ENCODE peak calls at places on chromosomes 3 and 15, in four cellular contexts. One of them, this sample, is unnamed.

GRCh38 chr3:13581485-13582365 is 32.8 kb downstream of the FBLN2 start:
- DNase-seq in heart right ventricle: no peak
- DNase-seq in cardiac fibroblast: no peak
- DNase-seq in AG04449: no peak
- DNase-seq in this sample: no peak

GRCh38 chr3:52784021-52784621 is 6.7 kb downstream of the ITIH1 start:
- DNase-seq in heart right ventricle: no peak
- DNase-seq in cardiac fibroblast: no peak
- DNase-seq in AG04449: no peak
- DNase-seq in this sample: no peak

GRCh38 chr15:25051399-25052154 is 96.8 kb downstream of the SNRPN start:
- DNase-seq in heart right ventricle: peak; percentile 2
- DNase-seq in cardiac fibroblast: no peak
- DNase-seq in AG04449: no peak
- DNase-seq in this sample: no peak

GRCh38 chr3:15215996-15216395 is 9.9 kb downstream of the CAPN7 start:
- DNase-seq in heart right ventricle: no peak
- DNase-seq in cardiac fibroblast: peak; percentile 12
- DNase-seq in AG04449: no peak
- DNase-seq in this sample: no peak

GRCh38 chr3:143783856-143784370 is 64.4 kb downstream of the SLC9A9 start:
- DNase-seq in heart right ventricle: no peak
- DNase-seq in cardiac fibroblast: no peak
- DNase-seq in AG04449: no peak
- DNase-seq in this sample: no peak

GRCh38 chr15:51403072-51403878 is 61.8 kb downstream of the GLDN start:
- DNase-seq in heart right ventricle: no peak
- DNase-seq in cardiac fibroblast: peak; percentile 66
- DNase-seq in AG04449: no peak
- DNase-seq in this sample: peak; percentile 50

GRCh38 chr3:72535789-72536188 is 312.5 kb downstream of the SHQ1 start:
- DNase-seq in heart right ventricle: peak; percentile 14
- DNase-seq in cardiac fibroblast: no peak
- DNase-seq in AG04449: no peak
- DNase-seq in this sample: no peak

GRCh38 chr3:30644615-30645014 is 38.2 kb downstream of the TGFBR2 start:
- DNase-seq in heart right ventricle: peak; percentile 68
- DNase-seq in cardiac fibroblast: peak; percentile 86
- DNase-seq in AG04449: no peak
- DNase-seq in this sample: peak; percentile 60

GRCh38 chr3:59839810-59840515 is 790.1 kb upstream of the CFAP20DC start:
- DNase-seq in heart right ventricle: no peak
- DNase-seq in cardiac fibroblast: no peak
- DNase-seq in AG04449: no peak
- DNase-seq in this sample: no peak

GRCh38 chr3:38479431-38480092 is 16.6 kb upstream of the EXOG start:
- DNase-seq in heart right ventricle: peak; percentile 67
- DNase-seq in cardiac fibroblast: peak; percentile 77
- DNase-seq in AG04449: no peak
- DNase-seq in this sample: peak; percentile 65

GRCh38 chr3:86982883-86983282 is 8.1 kb downstream of the VGLL3 start:
- DNase-seq in heart right ventricle: no peak
- DNase-seq in cardiac fibroblast: peak; percentile 94
- DNase-seq in AG04449: peak; percentile 70
- DNase-seq in this sample: no peak

GRCh38 chr3:70000028-70000410 is 486 bp downstream of the SAMMSON start:
- DNase-seq in heart right ventricle: no peak
- DNase-seq in cardiac fibroblast: no peak
- DNase-seq in AG04449: no peak
- DNase-seq in this sample: no peak

GRCh38 chr15:31975446-31976229 is 54.7 kb upstream of the CHRNA7 start:
- DNase-seq in heart right ventricle: no peak
- DNase-seq in cardiac fibroblast: peak; percentile 7
- DNase-seq in AG04449: no peak
- DNase-seq in this sample: no peak

GRCh38 chr3:127817331-127817821 is 4.9 kb downstream of the MGLL start:
- DNase-seq in heart right ventricle: no peak
- DNase-seq in cardiac fibroblast: peak; percentile 92
- DNase-seq in AG04449: no peak
- DNase-seq in this sample: peak; percentile 96

GRCh38 chr3:47404955-47405790 is 24.4 kb downstream of the PTPN23 start:
- DNase-seq in heart right ventricle: no peak
- DNase-seq in cardiac fibroblast: peak; percentile 14
- DNase-seq in AG04449: no peak
- DNase-seq in this sample: no peak

GRCh38 chr3:186461141-186461540 is 83.0 kb downstream of the CRYGS start:
- DNase-seq in heart right ventricle: no peak
- DNase-seq in cardiac fibroblast: peak; percentile 77
- DNase-seq in AG04449: peak; percentile 17
- DNase-seq in this sample: peak; percentile 85

GRCh38 chr3:111717601-111718000 is 122.5 kb upstream of the ZBED2 start:
- DNase-seq in heart right ventricle: peak; percentile 77
- DNase-seq in cardiac fibroblast: peak; percentile 92
- DNase-seq in AG04449: peak; percentile 57
- DNase-seq in this sample: peak; percentile 89

GRCh38 chr3:120680193-120680894 is 1.7 kb downstream of the HGD start:
- DNase-seq in heart right ventricle: no peak
- DNase-seq in cardiac fibroblast: no peak
- DNase-seq in AG04449: no peak
- DNase-seq in this sample: no peak

GRCh38 chr15:85974742-85975141 is 104.9 kb upstream of the AGBL1 start:
- DNase-seq in heart right ventricle: no peak
- DNase-seq in cardiac fibroblast: no peak
- DNase-seq in AG04449: no peak
- DNase-seq in this sample: no peak

GRCh38 chr3:43818229-43818628 is 127.5 kb downstream of the ABHD5 start:
- DNase-seq in heart right ventricle: no peak
- DNase-seq in cardiac fibroblast: no peak
- DNase-seq in AG04449: no peak
- DNase-seq in this sample: no peak

GRCh38 chr3:186166036-186166435 is 57.1 kb upstream of the ETV5 start:
- DNase-seq in heart right ventricle: no peak
- DNase-seq in cardiac fibroblast: no peak
- DNase-seq in AG04449: no peak
- DNase-seq in this sample: no peak

GRCh38 chr15:69666921-69667811 is 214.5 kb downstream of the RPLP1 start:
- DNase-seq in heart right ventricle: peak; percentile 13
- DNase-seq in cardiac fibroblast: no peak
- DNase-seq in AG04449: no peak
- DNase-seq in this sample: no peak

GRCh38 chr3:172808969-172809546 is 58.5 kb downstream of the ECT2 start:
- DNase-seq in heart right ventricle: no peak
- DNase-seq in cardiac fibroblast: peak; percentile 71
- DNase-seq in AG04449: peak; percentile 21
- DNase-seq in this sample: peak; percentile 56

GRCh38 chr15:62059108-62059817 is 984 bp downstream of the VPS13C start:
- DNase-seq in heart right ventricle: no peak
- DNase-seq in cardiac fibroblast: peak; percentile 29
- DNase-seq in AG04449: no peak
- DNase-seq in this sample: peak; percentile 16

GRCh38 chr3:56724580-56725142 is 41.6 kb upstream of the TASOR start:
- DNase-seq in heart right ventricle: no peak
- DNase-seq in cardiac fibroblast: no peak
- DNase-seq in AG04449: no peak
- DNase-seq in this sample: no peak

GRCh38 chr15:89761929-89762328 is 10.9 kb upstream of the MESP1 start:
- DNase-seq in heart right ventricle: no peak
- DNase-seq in cardiac fibroblast: no peak
- DNase-seq in AG04449: no peak
- DNase-seq in this sample: no peak

DNA sequence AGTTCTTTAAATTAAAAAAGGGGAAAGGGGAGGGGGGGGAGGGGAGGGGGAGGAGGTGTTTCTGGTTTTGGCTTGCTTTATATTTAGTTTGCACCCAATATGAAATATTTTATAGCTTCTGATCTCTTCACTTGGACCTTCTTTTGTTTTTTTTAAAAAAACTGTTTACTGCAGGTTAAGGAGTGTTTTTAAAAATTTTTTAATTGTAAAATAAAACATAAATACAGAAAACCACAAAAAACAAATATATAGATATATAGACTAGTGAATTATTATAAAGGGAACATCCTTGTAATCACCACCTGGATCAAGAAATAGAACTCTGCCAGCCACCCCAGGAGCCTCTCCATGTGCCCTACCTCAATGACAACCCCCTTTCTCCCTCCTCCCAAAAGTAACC is 861 bp upstream of the MYLK start:
- DNase-seq in heart right ventricle: no peak
- DNase-seq in cardiac fibroblast: no peak
- DNase-seq in AG04449: no peak
- DNase-seq in this sample: no peak
- TF ChIP-seq CTCF in heart right ventricle: no peak
- TF ChIP-seq CTCF in cardiac fibroblast: no peak
- TF ChIP-seq CTCF in AG04449: no peak
- TF ChIP-seq CTCF in this sample: no peak

GRCh38 chr3:42593635-42594034 is 3.0 kb downstream of the SS18L2 start:
- DNase-seq in heart right ventricle: no peak
- DNase-seq in cardiac fibroblast: no peak
- DNase-seq in AG04449: no peak
- DNase-seq in this sample: no peak
- H3K4me3 ChIP-seq in heart right ventricle: no peak overlapping the region
- H3K4me3 ChIP-seq in cardiac fibroblast: no peak overlapping the region
- H3K4me3 ChIP-seq in AG04449: no peak overlapping the region
- H3K4me3 ChIP-seq in this sample: no peak overlapping the region

DNA sequence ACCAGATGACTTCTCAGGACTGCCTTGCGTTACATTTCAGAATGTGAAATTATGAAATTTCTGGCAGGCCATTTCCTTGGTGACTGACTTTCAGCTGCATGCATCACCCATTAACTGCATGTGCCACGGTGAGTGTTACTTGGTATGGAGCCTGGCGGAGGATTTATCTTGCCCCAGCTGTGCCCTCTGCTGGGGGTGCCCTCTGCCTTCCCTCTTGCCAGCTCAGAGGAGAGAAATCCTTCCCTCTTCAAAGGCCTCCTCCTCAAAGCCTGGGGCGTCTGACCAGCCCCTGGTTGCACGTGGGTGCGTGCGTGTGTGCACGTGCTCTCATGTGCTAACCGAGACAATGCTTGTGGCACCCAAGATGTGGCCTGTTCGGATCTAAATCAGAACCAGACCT is 57.8 kb upstream of the CTSH start:
- DNase-seq in heart right ventricle: no peak
- DNase-seq in cardiac fibroblast: peak; percentile 9
- DNase-seq in AG04449: no peak
- DNase-seq in this sample: peak; percentile 35
- TF ChIP-seq CTCF in heart right ventricle: no peak
- TF ChIP-seq CTCF in cardiac fibroblast: no peak
- TF ChIP-seq CTCF in AG04449: no peak
- TF ChIP-seq CTCF in this sample: no peak

DNA sequence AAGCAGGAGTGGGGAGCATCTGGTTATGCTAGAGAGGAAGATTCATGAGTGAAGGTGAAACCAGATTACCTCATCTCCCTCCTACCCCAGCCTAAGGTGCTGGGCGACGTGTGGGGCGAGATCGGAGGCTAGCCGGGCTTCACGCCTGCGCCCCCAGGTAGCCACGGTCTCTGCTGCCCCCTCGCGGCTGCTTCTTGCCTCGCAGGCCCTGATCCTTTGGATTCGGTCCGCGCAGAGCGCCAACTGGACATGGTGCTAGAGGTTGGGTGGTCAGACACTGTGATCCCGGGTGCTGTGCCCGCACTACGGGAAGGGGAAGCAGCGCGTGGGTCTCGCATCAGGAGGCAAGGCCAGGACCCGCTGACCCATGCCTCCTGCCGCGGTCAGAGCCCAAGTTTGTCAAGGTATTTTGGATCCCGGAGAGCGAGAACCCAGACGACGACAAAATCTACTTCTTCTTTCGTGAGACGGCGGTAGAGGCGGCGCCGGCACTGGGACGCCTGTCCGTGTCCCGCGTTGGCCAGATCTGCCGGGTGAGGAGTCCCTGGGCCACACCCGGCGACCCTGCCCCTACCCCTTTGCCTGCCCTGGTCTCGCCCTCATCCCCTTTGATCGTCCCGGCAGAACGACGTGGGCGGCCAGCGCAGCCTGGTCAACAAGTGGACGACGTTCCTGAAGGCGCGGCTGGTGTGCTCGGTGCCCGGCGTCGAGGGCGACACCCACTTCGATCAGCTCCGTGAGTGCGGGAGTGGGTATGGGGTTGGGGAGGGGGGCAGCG is 4.2 kb downstream of the SEMA3B start:
- DNase-seq in heart right ventricle: peak; percentile 83
- DNase-seq in cardiac fibroblast: peak; percentile 76
- DNase-seq in AG04449: no peak
- DNase-seq in this sample: peak; percentile 82
- H3K4me3 ChIP-seq in heart right ventricle: peak overlapping the region; percentile 18
- H3K4me3 ChIP-seq in cardiac fibroblast: peak overlapping the region; percentile 26
- H3K4me3 ChIP-seq in AG04449: peak overlapping the region; percentile 52
- H3K4me3 ChIP-seq in this sample: peak overlapping the region; percentile 30

DNA sequence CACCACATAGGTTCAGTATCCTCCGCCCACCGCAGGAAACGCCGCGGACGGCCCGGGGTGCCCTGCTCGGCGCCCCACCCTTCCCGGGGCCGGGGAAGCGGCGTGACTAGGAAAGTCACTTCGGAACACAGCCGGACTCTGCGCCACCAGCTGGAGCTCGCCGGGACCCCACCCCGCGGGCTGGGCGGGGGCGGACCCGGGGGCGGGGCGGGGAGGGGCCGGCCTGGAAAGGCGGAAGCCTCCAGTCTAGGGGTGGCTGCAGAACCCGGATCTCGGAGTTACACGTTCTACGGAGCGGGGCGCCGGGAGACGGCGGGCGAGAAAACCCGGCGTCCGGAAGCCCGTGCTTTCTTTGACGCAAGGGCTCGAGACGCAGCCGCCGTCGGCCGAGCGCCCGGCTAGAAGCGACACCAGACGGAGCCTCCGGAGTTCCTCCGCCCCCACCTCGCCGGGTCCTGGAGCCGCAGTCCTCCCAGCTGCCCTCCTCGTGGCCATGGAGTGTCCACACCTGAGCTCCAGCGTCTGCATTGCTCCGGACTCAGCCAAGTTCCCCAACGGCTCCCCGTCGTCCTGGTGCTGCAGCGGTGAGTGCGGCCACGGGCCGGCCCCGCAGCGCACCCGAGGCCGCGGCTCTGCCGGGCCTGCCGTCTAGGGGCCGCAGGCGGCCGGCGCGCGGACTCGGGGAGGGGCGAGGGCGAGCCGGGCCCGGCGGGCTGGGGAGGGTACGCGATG is at the start of gene USP3:
- DNase-seq in heart right ventricle: peak; percentile 94
- DNase-seq in cardiac fibroblast: peak; percentile 97
- DNase-seq in AG04449: peak; percentile 73
- DNase-seq in this sample: peak; percentile 97
- TF ChIP-seq CTCF in heart right ventricle: peak; percentile 65
- TF ChIP-seq CTCF in cardiac fibroblast: peak; percentile 9
- TF ChIP-seq CTCF in AG04449: peak; percentile 48
- TF ChIP-seq CTCF in this sample: peak; percentile 14